ENCODE peak calls at places on chromosome 2, in four cellular contexts. One of them, this sample, is unnamed.

GRCh38 chr2:232309592-232309991 is 69.0 kb upstream of the ALPP start:
- DNase-seq in right lobe of liver: no peak
- DNase-seq in GM06990: no peak
- DNase-seq in astrocyte of the cerebellum: no peak
- DNase-seq in this sample: no peak

GRCh38 chr2:175036582-175037018 is 31.4 kb upstream of the CHN1 start:
- DNase-seq in right lobe of liver: no peak
- DNase-seq in GM06990: peak; percentile 6
- DNase-seq in astrocyte of the cerebellum: no peak
- DNase-seq in this sample: no peak

GRCh38 chr2:75525434-75526308 is 35.1 kb downstream of the EVA1A start:
- DNase-seq in astrocyte of the cerebellum: no peak
- DNase-seq in right lobe of liver: no peak
- DNase-seq in GM06990: no peak
- DNase-seq in this sample: no peak

GRCh38 chr2:161208527-161209139 is 48.4 kb downstream of the TANK start:
- DNase-seq in astrocyte of the cerebellum: peak; percentile 27
- DNase-seq in GM06990: no peak
- DNase-seq in right lobe of liver: no peak
- DNase-seq in this sample: no peak

GRCh38 chr2:233436691-233437438 is 82.6 kb downstream of the DGKD start:
- DNase-seq in astrocyte of the cerebellum: no peak
- DNase-seq in right lobe of liver: peak; percentile 43
- DNase-seq in GM06990: no peak
- DNase-seq in this sample: no peak

GRCh38 chr2:189751080-189751658 is 11.4 kb downstream of the OSGEPL1 start:
- DNase-seq in GM06990: no peak
- DNase-seq in astrocyte of the cerebellum: peak; percentile 2
- DNase-seq in right lobe of liver: no peak
- DNase-seq in this sample: no peak

GRCh38 chr2:124482551-124482950 is 457.5 kb downstream of the CNTNAP5 start:
- DNase-seq in astrocyte of the cerebellum: no peak
- DNase-seq in GM06990: no peak
- DNase-seq in right lobe of liver: no peak
- DNase-seq in this sample: no peak

GRCh38 chr2:132623096-132623839 is 46.7 kb downstream of the LYPD1 start:
- DNase-seq in GM06990: no peak
- DNase-seq in right lobe of liver: no peak
- DNase-seq in astrocyte of the cerebellum: peak; percentile 82
- DNase-seq in this sample: no peak

GRCh38 chr2:133139847-133140533 is 428.3 kb downstream of the NCKAP5 start:
- DNase-seq in astrocyte of the cerebellum: no peak
- DNase-seq in GM06990: no peak
- DNase-seq in right lobe of liver: no peak
- DNase-seq in this sample: no peak

GRCh38 chr2:238920601-238921001 is 72.7 kb downstream of the TWIST2 start:
- DNase-seq in GM06990: no peak
- DNase-seq in right lobe of liver: peak; percentile 30
- DNase-seq in astrocyte of the cerebellum: no peak
- DNase-seq in this sample: peak; percentile 47

GRCh38 chr2:26099933-26100332 is 66.0 kb downstream of the RAB10 start:
- DNase-seq in right lobe of liver: no peak
- DNase-seq in GM06990: no peak
- DNase-seq in astrocyte of the cerebellum: no peak
- DNase-seq in this sample: no peak

GRCh38 chr2:237451582-237452469 is 35.2 kb upstream of the MLPH start:
- DNase-seq in astrocyte of the cerebellum: no peak
- DNase-seq in GM06990: no peak
- DNase-seq in right lobe of liver: no peak
- DNase-seq in this sample: no peak

GRCh38 chr2:195388024-195388423 is 269.0 kb upstream of the SLC39A10 start:
- DNase-seq in GM06990: no peak
- DNase-seq in right lobe of liver: no peak
- DNase-seq in astrocyte of the cerebellum: no peak
- DNase-seq in this sample: no peak

GRCh38 chr2:38477006-38477405 is 99.9 kb upstream of the ATL2 start:
- DNase-seq in astrocyte of the cerebellum: no peak
- DNase-seq in GM06990: no peak
- DNase-seq in right lobe of liver: no peak
- DNase-seq in this sample: no peak

GRCh38 chr2:150803689-150804398 is 316.4 kb upstream of the RND3 start:
- DNase-seq in GM06990: no peak
- DNase-seq in right lobe of liver: no peak
- DNase-seq in astrocyte of the cerebellum: no peak
- DNase-seq in this sample: no peak

GRCh38 chr2:27831279-27832050 is 58.7 kb downstream of the RBKS start:
- DNase-seq in right lobe of liver: no peak
- DNase-seq in astrocyte of the cerebellum: no peak
- DNase-seq in GM06990: no peak
- DNase-seq in this sample: no peak

GRCh38 chr2:234967201-234967873 is 15.5 kb downstream of the SH3BP4 start:
- DNase-seq in GM06990: no peak
- DNase-seq in right lobe of liver: no peak
- DNase-seq in astrocyte of the cerebellum: no peak
- DNase-seq in this sample: no peak

GRCh38 chr2:164875334-164876205 is 33.9 kb upstream of the COBLL1 start:
- DNase-seq in GM06990: no peak
- DNase-seq in right lobe of liver: peak; percentile 65
- DNase-seq in astrocyte of the cerebellum: no peak
- DNase-seq in this sample: no peak

GRCh38 chr2:172307800-172308199 is 119.6 kb upstream of the ITGA6 start:
- DNase-seq in GM06990: no peak
- DNase-seq in right lobe of liver: no peak
- DNase-seq in astrocyte of the cerebellum: no peak
- DNase-seq in this sample: no peak

GRCh38 chr2:20350105-20350712 is 435 bp downstream of the PUM2 start:
- DNase-seq in astrocyte of the cerebellum: no peak
- DNase-seq in right lobe of liver: peak; percentile 70
- DNase-seq in GM06990: peak; percentile 81
- DNase-seq in this sample: no peak

GRCh38 chr2:109331864-109332848 is 203.2 kb downstream of the SH3RF3 start:
- DNase-seq in right lobe of liver: peak; percentile 55
- DNase-seq in astrocyte of the cerebellum: peak; percentile 73
- DNase-seq in GM06990: peak; percentile 26
- DNase-seq in this sample: no peak

GRCh38 chr2:96856776-96857673 is 791 bp downstream of the ANKRD39 start:
- DNase-seq in astrocyte of the cerebellum: no peak
- DNase-seq in GM06990: no peak
- DNase-seq in right lobe of liver: no peak
- DNase-seq in this sample: no peak

GRCh38 chr2:10196275-10196892 is 73.8 kb downstream of the RRM2 start:
- DNase-seq in GM06990: no peak
- DNase-seq in astrocyte of the cerebellum: no peak
- DNase-seq in right lobe of liver: peak; percentile 44
- DNase-seq in this sample: no peak

GRCh38 chr2:16588565-16588964 is 77.1 kb downstream of the CYRIA start:
- DNase-seq in right lobe of liver: no peak
- DNase-seq in GM06990: no peak
- DNase-seq in astrocyte of the cerebellum: peak; percentile 3
- DNase-seq in this sample: no peak

GRCh38 chr2:316381-316780 is 28.5 kb upstream of the ALKAL2 start:
- DNase-seq in right lobe of liver: no peak
- DNase-seq in astrocyte of the cerebellum: no peak
- DNase-seq in GM06990: no peak
- DNase-seq in this sample: no peak

GRCh38 chr2:31675485-31675901 is 94.8 kb upstream of the SRD5A2 start:
- DNase-seq in right lobe of liver: no peak
- DNase-seq in GM06990: no peak
- DNase-seq in astrocyte of the cerebellum: no peak
- DNase-seq in this sample: no peak

DNA sequence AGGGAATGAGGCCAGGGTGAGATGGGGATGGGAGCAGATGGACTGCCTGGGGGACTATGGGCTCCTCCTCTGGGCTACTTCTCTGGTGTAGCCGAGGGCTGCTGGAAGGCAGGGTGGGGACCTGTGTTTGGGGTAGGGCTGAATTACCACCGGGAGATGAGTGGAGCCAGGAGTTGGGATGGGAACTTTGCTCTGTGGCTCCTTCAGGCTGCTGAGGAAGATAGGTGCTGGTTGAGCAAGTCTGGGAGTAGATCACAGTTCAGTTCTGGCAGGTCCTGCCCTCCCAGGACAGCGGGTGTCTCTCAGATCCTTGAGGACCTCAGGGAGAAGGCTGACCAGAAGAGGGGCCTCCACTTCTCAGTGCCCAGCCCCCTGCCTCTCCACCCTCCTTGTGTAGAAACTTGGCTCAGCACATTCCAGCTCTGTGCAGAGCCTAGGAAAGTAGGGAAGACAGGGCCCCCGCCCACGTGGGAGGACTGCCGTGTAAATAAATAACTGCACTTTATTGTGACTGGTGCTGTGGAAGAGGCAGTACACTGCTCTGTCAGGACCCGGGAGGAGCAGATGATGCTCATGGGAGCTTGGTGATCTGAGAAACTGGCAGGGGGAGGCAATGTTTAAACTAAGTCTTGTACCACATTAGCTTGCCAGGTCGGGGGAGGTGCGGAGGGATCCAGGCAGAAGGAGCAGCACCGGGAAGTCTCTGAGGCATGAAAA is 15.3 kb downstream of the TET3 start:
- DNase-seq in GM06990: no peak
- DNase-seq in astrocyte of the cerebellum: no peak
- DNase-seq in right lobe of liver: no peak
- DNase-seq in this sample: peak; percentile 84
- TF ChIP-seq CTCF in GM06990: no peak
- TF ChIP-seq CTCF in astrocyte of the cerebellum: no peak
- TF ChIP-seq CTCF in right lobe of liver: no peak
- TF ChIP-seq CTCF in this sample: no peak

GRCh38 chr2:152560163-152560562 is 157.1 kb downstream of the PRPF40A start:
- DNase-seq in GM06990: no peak
- DNase-seq in astrocyte of the cerebellum: no peak
- DNase-seq in right lobe of liver: no peak
- DNase-seq in this sample: no peak

GRCh38 chr2:152555048-152555447 is 162.2 kb downstream of the PRPF40A start:
- DNase-seq in right lobe of liver: no peak
- DNase-seq in astrocyte of the cerebellum: no peak
- DNase-seq in GM06990: no peak
- DNase-seq in this sample: no peak

GRCh38 chr2:152558174-152559091 is 158.8 kb downstream of the PRPF40A start:
- DNase-seq in GM06990: no peak
- DNase-seq in astrocyte of the cerebellum: peak; percentile 97
- DNase-seq in right lobe of liver: no peak
- DNase-seq in this sample: no peak

GRCh38 chr2:152556506-152556905 is 160.8 kb downstream of the PRPF40A start:
- DNase-seq in astrocyte of the cerebellum: no peak
- DNase-seq in GM06990: no peak
- DNase-seq in right lobe of liver: no peak
- DNase-seq in this sample: no peak

GRCh38 chr2:152557273-152557879 is 159.9 kb downstream of the PRPF40A start:
- DNase-seq in astrocyte of the cerebellum: no peak
- DNase-seq in right lobe of liver: no peak
- DNase-seq in GM06990: no peak
- DNase-seq in this sample: no peak
- TF ChIP-seq CTCF in astrocyte of the cerebellum: peak; percentile 4
- TF ChIP-seq CTCF in right lobe of liver: no peak
- TF ChIP-seq CTCF in GM06990: no peak
- TF ChIP-seq CTCF in this sample: peak; percentile 36

GRCh38 chr2:191365089-191365488 is 119.9 kb downstream of the MYO1B start:
- DNase-seq in right lobe of liver: no peak
- DNase-seq in astrocyte of the cerebellum: no peak
- DNase-seq in GM06990: no peak
- DNase-seq in this sample: no peak

GRCh38 chr2:191366199-191366598 is 121.0 kb downstream of the MYO1B start:
- DNase-seq in astrocyte of the cerebellum: peak; percentile 41
- DNase-seq in GM06990: no peak
- DNase-seq in right lobe of liver: no peak
- DNase-seq in this sample: no peak

GRCh38 chr2:191363267-191363666 is 118.1 kb downstream of the MYO1B start:
- DNase-seq in GM06990: no peak
- DNase-seq in astrocyte of the cerebellum: no peak
- DNase-seq in right lobe of liver: no peak
- DNase-seq in this sample: no peak

GRCh38 chr2:191374366-191374765 is 129.2 kb downstream of the MYO1B start:
- DNase-seq in GM06990: no peak
- DNase-seq in astrocyte of the cerebellum: no peak
- DNase-seq in right lobe of liver: no peak
- DNase-seq in this sample: no peak

DNA sequence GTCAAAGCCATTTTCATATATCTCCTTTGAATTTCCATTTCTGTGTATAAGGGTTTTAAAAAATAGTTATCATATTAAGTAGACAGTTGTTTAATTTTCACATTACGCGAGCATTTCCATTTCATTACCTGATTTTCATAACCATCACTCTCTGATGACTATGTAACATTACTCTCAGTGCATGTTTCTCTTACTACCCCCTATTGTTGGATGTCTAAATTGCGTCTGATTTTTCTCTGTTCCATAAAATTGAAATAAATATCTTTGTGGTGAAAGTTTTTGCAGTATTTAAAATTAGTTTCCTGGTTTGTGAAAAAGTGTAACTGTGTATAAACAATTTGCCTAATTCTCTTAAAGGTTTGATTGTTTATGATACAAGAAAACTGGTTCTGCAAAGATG is 123.8 kb downstream of the MYO1B start:
- DNase-seq in GM06990: no peak
- DNase-seq in right lobe of liver: no peak
- DNase-seq in astrocyte of the cerebellum: no peak
- DNase-seq in this sample: no peak
- TF ChIP-seq CTCF in GM06990: no peak
- TF ChIP-seq CTCF in right lobe of liver: peak; percentile 6
- TF ChIP-seq CTCF in astrocyte of the cerebellum: peak; percentile 9
- TF ChIP-seq CTCF in this sample: peak; percentile 75

GRCh38 chr2:158647832-158648231 is 147.3 kb upstream of the DAPL1 start:
- DNase-seq in astrocyte of the cerebellum: no peak
- DNase-seq in GM06990: no peak
- DNase-seq in right lobe of liver: no peak
- DNase-seq in this sample: no peak

GRCh38 chr2:158656492-158657190 is 138.5 kb upstream of the DAPL1 start:
- DNase-seq in astrocyte of the cerebellum: no peak
- DNase-seq in right lobe of liver: no peak
- DNase-seq in GM06990: no peak
- DNase-seq in this sample: no peak

GRCh38 chr2:158651358-158652057 is 143.6 kb upstream of the DAPL1 start:
- DNase-seq in GM06990: no peak
- DNase-seq in right lobe of liver: no peak
- DNase-seq in astrocyte of the cerebellum: no peak
- DNase-seq in this sample: no peak

DNA sequence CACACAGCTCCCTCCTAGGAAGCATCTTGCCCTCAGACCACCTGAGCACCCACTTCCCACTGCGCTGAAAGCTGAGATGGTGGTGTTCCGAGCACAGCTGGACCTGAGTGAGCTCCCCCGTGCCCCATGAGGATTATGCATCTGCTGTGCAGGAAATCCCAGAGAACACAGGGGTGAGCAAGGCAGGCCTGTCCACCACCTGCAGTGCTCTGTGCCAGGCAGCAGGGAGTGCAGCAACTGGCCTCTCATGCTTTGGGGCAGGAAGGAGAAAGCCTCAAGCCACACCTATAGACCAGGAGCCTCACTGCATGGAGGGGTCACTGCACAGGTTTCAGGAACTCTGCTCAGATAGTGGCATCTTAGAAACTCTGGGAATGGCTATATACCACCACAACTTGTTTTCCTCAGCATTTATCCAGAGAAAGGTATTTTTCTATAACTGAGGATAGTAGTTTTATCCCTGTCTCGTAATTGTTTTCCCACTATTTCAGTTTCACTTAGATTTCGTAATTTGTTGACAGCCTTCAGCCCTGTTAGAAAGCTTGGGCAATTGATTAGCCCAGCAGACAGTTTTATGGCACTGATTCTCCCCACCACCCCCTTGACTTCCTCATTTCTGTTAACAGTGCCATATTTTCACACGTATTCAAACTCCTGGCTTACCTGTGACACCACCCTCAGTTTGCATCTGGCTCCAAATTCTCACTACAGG is 144.3 kb upstream of the DAPL1 start:
- DNase-seq in right lobe of liver: no peak
- DNase-seq in astrocyte of the cerebellum: no peak
- DNase-seq in GM06990: no peak
- DNase-seq in this sample: no peak
- TF ChIP-seq CTCF in right lobe of liver: no peak
- TF ChIP-seq CTCF in astrocyte of the cerebellum: no peak
- TF ChIP-seq CTCF in GM06990: no peak
- TF ChIP-seq CTCF in this sample: no peak